ENCODE peak calls at places on chromosomes 16 and 17, in five cellular contexts. D is neural progenitor cell, C is GM23338, Z is HCT116, O is hepatocyte. E is an unnamed sample.

GRCh38 chr17:32015245-32016013 is 8.2 kb downstream of the LRRC37B start:
- DNase-seq in Z (no peak), C (no peak), D (no peak), O (peak; percentile 16), E (peak; percentile 86)

GRCh38 chr16:35636831-35637230 is 2177.4 kb downstream of the TP53TG3F start:
- DNase-seq in D (no peak), C (no peak), O (no peak), Z (no peak), E (no peak)

GRCh38 chr17:39240631-39241030 is 14.9 kb upstream of the STAC2 start:
- DNase-seq in Z (no peak), O (no peak), C (no peak), D (no peak), E (no peak)

GRCh38 chr17:72053069-72053846 is 67.6 kb upstream of the SOX9 start:
- DNase-seq in O (no peak), C (peak; percentile 45), D (peak; percentile 41), Z (no peak), E (no peak)

GRCh38 chr16:59905628-59906027 is 1171.5 kb upstream of the GOT2 start:
- DNase-seq in D (no peak), O (no peak), C (no peak), Z (no peak), E (peak; percentile 50)

GRCh38 chr16:12613131-12613991 is 190.3 kb downstream of the CPPED1 start:
- DNase-seq in O (peak; percentile 75), C (peak; percentile 25), D (no peak), Z (peak; percentile 94), E (peak; percentile 78)

GRCh38 chr17:42520540-42520951 is 15.5 kb upstream of the NAGLU start:
- DNase-seq in D (peak; percentile 36), Z (no peak), O (no peak), C (peak; percentile 36), E (no peak)

GRCh38 chr16:14510939-14511797 is 118.9 kb downstream of the PARN start:
- DNase-seq in O (no peak), C (no peak), D (no peak), Z (no peak), E (peak; percentile 31)

GRCh38 chr17:74532115-74532514 is 840 bp upstream of the CD300LB start:
- DNase-seq in C (peak; percentile 86), O (no peak), D (no peak), Z (no peak), E (no peak)

GRCh38 chr16:77344306-77344705 is 90.5 kb downstream of the ADAMTS18 start:
- DNase-seq in C (no peak), D (no peak), O (no peak), Z (no peak), E (peak; percentile 34)

GRCh38 chr16:2587891-2588565 is 50.2 kb downstream of the PDPK1 start:
- DNase-seq in O (no peak), C (no peak), D (no peak), Z (no peak), E (no peak)

GRCh38 chr16:28181557-28181914 is 30.2 kb downstream of the XPO6 start:
- DNase-seq in C (no peak), Z (peak; percentile 51), O (peak; percentile 78), D (no peak), E (peak; percentile 61)

GRCh38 chr17:29084476-29085148 is 41.7 kb downstream of the PIPOX start:
- DNase-seq in Z (no peak), O (peak; percentile 74), D (peak; percentile 42), C (peak; percentile 38), E (no peak)

GRCh38 chr17:14156689-14157088 is 80.0 kb downstream of the CDRT15 start:
- DNase-seq in C (no peak), O (peak; percentile 52), D (no peak), Z (no peak), E (no peak)

GRCh38 chr16:10923650-10924214 is 18.5 kb downstream of the DEXI start:
- DNase-seq in Z (no peak), C (no peak), O (no peak), D (no peak), E (no peak)

GRCh38 chr17:5888811-5889210 is 181.4 kb upstream of the WSCD1 start:
- DNase-seq in D (no peak), O (no peak), C (no peak), Z (no peak), E (peak; percentile 66)

GRCh38 chr16:50744911-50745310 is 3.0 kb downstream of the CYLD start:
- DNase-seq in O (no peak), C (no peak), Z (no peak), D (no peak), E (peak; percentile 32)

GRCh38 chr16:10314811-10315210 is 71.0 kb upstream of the ATF7IP2 start:
- DNase-seq in D (no peak), O (no peak), Z (no peak), C (no peak), E (peak; percentile 36)

GRCh38 chr16:85902366-85903155 is 3.6 kb downstream of the IRF8 start:
- DNase-seq in D (peak; percentile 75), Z (no peak), O (no peak), C (no peak), E (no peak)

DNA sequence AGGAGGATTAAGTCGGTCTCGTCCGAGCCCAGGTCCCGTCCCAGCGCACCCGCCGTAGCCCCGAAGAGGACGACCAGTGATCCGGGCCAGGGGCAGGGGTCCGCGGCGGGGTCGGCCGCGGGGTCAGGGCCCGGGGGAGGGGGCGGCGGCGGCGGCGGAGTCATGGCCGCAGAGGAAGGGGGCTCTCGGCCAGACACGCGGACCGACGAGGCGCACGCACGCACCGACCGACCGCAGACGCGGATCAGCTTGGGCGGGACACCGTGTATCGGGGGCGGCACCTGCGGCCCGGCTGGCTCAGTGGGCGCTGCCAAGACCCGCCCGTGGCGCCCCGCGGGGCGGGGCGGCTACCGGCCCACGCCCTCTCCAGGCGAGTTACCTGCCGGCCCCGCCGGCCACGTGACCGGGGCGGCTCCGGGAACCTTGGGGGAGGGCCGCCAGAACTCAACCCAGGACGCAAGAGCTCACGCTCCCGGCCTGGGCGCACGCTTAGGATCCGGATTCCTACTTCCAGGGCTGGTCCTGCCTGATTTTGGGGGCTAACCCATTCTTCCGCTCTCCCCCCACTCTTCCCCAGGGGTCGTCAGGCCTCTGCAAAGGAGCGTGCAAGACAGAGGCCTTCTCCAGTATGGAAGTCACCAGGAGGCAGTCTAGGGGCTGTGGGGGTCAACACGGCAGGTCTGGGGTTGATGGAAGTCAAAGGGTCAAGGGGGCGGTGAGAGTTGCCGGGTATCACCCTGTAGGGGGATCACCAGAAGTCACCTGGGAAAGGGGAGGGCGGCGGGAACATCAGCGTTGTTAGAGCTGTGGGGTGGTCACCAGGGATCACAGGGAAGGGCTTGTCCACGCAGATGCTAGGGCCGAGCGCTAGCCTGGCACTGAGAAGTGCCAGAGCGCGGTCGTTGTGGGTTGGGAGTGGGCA is at the start of gene ESRP2:
- DNase-seq in D (peak; percentile 62), O (peak; percentile 95), Z (peak; percentile 84), C (peak; percentile 85), E (peak; percentile 88)
- TF ChIP-seq EZH2phosphoT487 in D (no peak), O (no peak), Z (no peak), C (no peak), E (peak; percentile 73)

DNA sequence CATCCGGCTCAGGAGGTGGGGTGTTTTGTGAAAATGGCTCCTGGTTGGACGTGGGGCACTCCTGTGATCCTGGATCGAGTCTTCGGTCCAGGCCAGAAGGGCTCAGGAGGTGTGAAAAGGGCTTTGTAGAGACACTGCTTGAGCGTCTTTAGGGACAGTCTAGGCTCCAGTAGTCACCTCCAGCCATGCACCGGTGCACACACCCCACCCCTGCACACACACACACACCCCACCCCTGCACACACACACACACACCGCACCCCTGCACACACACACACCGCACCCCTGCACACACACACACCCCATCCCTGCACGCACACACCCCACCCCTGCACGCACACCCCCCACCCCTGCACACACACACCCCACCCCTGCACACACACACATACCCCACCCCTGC is 19.1 kb downstream of the CHMP1A start:
- DNase-seq in C (no peak), Z (no peak), D (no peak), O (no peak), E (no peak)
- H3K4me1 ChIP-seq in C (no peaks in the 10 kb centered on the region), Z (peaks cover 23% of the 10 kb centered on the region), D (no peaks in the 10 kb centered on the region), O (peaks cover 7% of the 10 kb centered on the region), E (peaks cover 3% of the 10 kb centered on the region)

DNA sequence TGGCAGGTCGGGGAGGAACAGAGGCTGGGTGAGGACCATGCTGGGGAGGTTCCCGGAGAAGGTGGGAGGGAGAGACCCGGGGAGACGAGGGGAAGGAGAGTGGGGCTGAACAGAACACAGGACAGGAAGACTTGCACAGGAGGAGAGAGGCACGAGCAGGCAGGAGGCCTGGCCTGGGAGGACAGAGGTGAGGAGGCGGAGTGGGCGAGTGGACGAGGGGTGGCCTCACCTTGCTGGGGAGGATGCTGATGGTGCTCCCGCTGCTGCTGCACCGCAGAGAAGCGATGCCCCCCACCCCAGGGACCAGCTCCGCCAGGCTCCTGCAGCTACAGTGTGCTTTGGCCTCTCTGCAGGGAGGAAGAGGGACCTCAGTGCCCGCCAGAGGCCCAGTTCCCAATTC is 34.5 kb downstream of the TMEM204 start:
- DNase-seq in C (no peak), O (no peak), D (no peak), Z (no peak), E (no peak)
- TF ChIP-seq EZH2phosphoT487 in C (no peak), O (no peak), D (no peak), Z (no peak), E (no peak)

GRCh38 chr16:23496826-23497542 is 13.3 kb downstream of the GGA2 start:
- DNase-seq in D (no peak), Z (no peak), C (no peak), O (peak; percentile 86), E (no peak)
- H3K4me1 ChIP-seq in D (no peaks in the 10 kb centered on the region), Z (peaks cover 30% of the 10 kb centered on the region), C (peaks cover 4% of the 10 kb centered on the region), O (peaks cover 8% of the 10 kb centered on the region), E (peaks cover 9% of the 10 kb centered on the region)

GRCh38 chr17:1577186-1577585 is 14.6 kb upstream of the PITPNA start:
- DNase-seq in O (peak; percentile 74), C (peak; percentile 58), D (no peak), Z (no peak), E (peak; percentile 77)
- TF ChIP-seq EZH2phosphoT487 in O (no peak), C (no peak), D (no peak), Z (no peak), E (no peak)

GRCh38 chr16:84608281-84608680 is 9.6 kb downstream of the COTL1 start:
- DNase-seq in O (no peak), Z (no peak), C (no peak), D (no peak), E (no peak)
- H3K4me1 ChIP-seq in O (peaks cover 5% of the 10 kb centered on the region), Z (peaks cover 34% of the 10 kb centered on the region), C (peaks cover 13% of the 10 kb centered on the region), D (peaks cover 17% of the 10 kb centered on the region), E (peaks cover 5% of the 10 kb centered on the region)

DNA sequence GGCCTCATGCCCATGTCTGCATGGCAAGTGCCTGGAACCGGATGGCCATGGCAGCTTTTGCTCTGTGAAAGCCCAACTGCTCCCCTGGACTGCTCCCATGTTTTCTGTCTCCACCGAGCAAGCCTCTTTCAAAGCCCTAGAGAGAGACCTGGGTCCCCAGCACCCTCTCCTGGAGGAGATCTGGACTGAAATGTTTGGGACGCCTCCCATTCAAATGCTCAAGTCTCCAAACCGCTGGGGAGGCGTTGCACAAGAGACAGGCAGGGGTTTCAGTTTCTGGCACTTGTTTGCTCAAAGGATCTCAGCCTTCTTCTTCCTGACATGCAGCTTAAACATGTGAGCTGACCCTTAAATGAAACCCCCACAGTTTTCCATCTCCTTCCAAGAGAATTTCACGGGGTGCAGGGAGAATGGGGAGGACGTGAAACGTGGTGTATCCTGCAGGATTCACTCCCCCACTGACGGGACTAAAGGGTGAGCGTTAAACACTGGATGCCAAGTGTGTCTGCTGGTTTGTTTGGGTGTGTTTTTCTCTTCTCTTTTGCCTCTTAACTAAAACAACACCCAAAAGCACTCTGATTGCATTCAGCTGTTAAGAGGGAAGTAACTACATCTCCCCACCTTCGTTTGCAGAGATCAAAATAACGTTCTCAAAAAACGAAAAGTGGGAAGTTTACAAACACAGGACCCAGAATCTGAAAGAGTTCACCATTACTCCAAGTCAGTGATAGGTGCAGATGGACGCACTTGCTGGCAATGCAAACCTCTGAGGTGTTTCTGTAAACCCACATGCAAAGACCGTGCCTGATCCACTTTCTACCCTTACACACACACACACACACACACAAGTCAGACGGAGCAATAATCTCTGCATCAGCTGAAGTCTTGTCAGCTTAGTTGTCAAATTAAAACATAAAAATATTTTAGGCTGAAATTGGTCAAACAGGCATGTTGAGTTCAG is 256.9 kb downstream of the C16orf95 start:
- DNase-seq in D (peak; percentile 63), Z (no peak), O (no peak), C (peak; percentile 50), E (no peak)
- TF ChIP-seq EZH2phosphoT487 in D (no peak), Z (no peak), O (no peak), C (no peak), E (no peak)

E was measured in PC-3.